ENCODE peak calls at places on chromosomes 12 and 14, in seven cellular contexts. One of them, this sample, is unnamed.

GRCh38 chr14:53912121-53912520 is 44.5 kb downstream of the BMP4 start:
- DNase-seq in M059J: no peak
- DNase-seq in HEK293T: no peak
- DNase-seq in H1: no peak
- DNase-seq in astrocyte of the spinal cord: no peak
- DNase-seq in RWPE2: no peak
- DNase-seq in NT2/D1: no peak
- DNase-seq in this sample: no peak

GRCh38 chr12:11497995-11498394 is 102.6 kb upstream of the PRB2 start:
- DNase-seq in NT2/D1: no peak
- DNase-seq in H1: no peak
- DNase-seq in HEK293T: no peak
- DNase-seq in M059J: no peak
- DNase-seq in RWPE2: no peak
- DNase-seq in astrocyte of the spinal cord: no peak
- DNase-seq in this sample: peak

GRCh38 chr14:54877703-54878021 is 25.0 kb downstream of the GCH1 start:
- DNase-seq in RWPE2: no peak
- DNase-seq in M059J: no peak
- DNase-seq in NT2/D1: no peak
- DNase-seq in H1: peak
- DNase-seq in astrocyte of the spinal cord: no peak
- DNase-seq in HEK293T: no peak
- DNase-seq in this sample: no peak

GRCh38 chr12:44294649-44295048 is 458.8 kb downstream of the TMEM117 start:
- DNase-seq in H1: no peak
- DNase-seq in astrocyte of the spinal cord: no peak
- DNase-seq in RWPE2: no peak
- DNase-seq in M059J: no peak
- DNase-seq in HEK293T: no peak
- DNase-seq in NT2/D1: no peak
- DNase-seq in this sample: no peak

GRCh38 chr12:2336409-2336829 is 283.6 kb downstream of the CACNA1C start:
- DNase-seq in HEK293T: no peak
- DNase-seq in astrocyte of the spinal cord: peak
- DNase-seq in H1: no peak
- DNase-seq in M059J: peak
- DNase-seq in RWPE2: no peak
- DNase-seq in NT2/D1: peak
- DNase-seq in this sample: peak

GRCh38 chr14:54138024-54138353 is 181.4 kb upstream of the BMP4 start:
- DNase-seq in RWPE2: no peak
- DNase-seq in astrocyte of the spinal cord: no peak
- DNase-seq in H1: no peak
- DNase-seq in NT2/D1: no peak
- DNase-seq in HEK293T: no peak
- DNase-seq in M059J: peak
- DNase-seq in this sample: no peak

GRCh38 chr12:76049575-76050251 is 18.1 kb upstream of the PHLDA1 start:
- DNase-seq in H1: no peak
- DNase-seq in RWPE2: no peak
- DNase-seq in NT2/D1: no peak
- DNase-seq in astrocyte of the spinal cord: no peak
- DNase-seq in M059J: no peak
- DNase-seq in HEK293T: no peak
- DNase-seq in this sample: no peak

GRCh38 chr12:76623929-76624328 is 64.4 kb upstream of the OSBPL8 start:
- DNase-seq in RWPE2: no peak
- DNase-seq in M059J: peak
- DNase-seq in astrocyte of the spinal cord: peak
- DNase-seq in H1: no peak
- DNase-seq in HEK293T: no peak
- DNase-seq in NT2/D1: no peak
- DNase-seq in this sample: peak

GRCh38 chr14:50533806-50534205 is 1.4 kb upstream of the MAP4K5 start:
- DNase-seq in NT2/D1: no peak
- DNase-seq in RWPE2: no peak
- DNase-seq in M059J: peak
- DNase-seq in H1: no peak
- DNase-seq in astrocyte of the spinal cord: peak
- DNase-seq in HEK293T: no peak
- DNase-seq in this sample: peak

GRCh38 chr12:87116778-87117177 is 860.6 kb upstream of the MGAT4C start:
- DNase-seq in HEK293T: peak
- DNase-seq in NT2/D1: no peak
- DNase-seq in astrocyte of the spinal cord: no peak
- DNase-seq in RWPE2: no peak
- DNase-seq in M059J: peak
- DNase-seq in H1: no peak
- DNase-seq in this sample: no peak

GRCh38 chr14:101579372-101580080 is 18.2 kb downstream of the DIO3 start:
- DNase-seq in astrocyte of the spinal cord: no peak
- DNase-seq in RWPE2: no peak
- DNase-seq in M059J: no peak
- DNase-seq in HEK293T: no peak
- DNase-seq in NT2/D1: no peak
- DNase-seq in H1: no peak
- DNase-seq in this sample: no peak

GRCh38 chr12:46382425-46382973 is 9.9 kb upstream of the SLC38A2 start:
- DNase-seq in M059J: peak
- DNase-seq in RWPE2: no peak
- DNase-seq in H1: no peak
- DNase-seq in HEK293T: no peak
- DNase-seq in NT2/D1: no peak
- DNase-seq in astrocyte of the spinal cord: peak
- DNase-seq in this sample: no peak

GRCh38 chr12:130747867-130748740 is 32.0 kb upstream of the RIMBP2 start:
- DNase-seq in NT2/D1: peak
- DNase-seq in H1: peak
- DNase-seq in M059J: peak
- DNase-seq in RWPE2: no peak
- DNase-seq in astrocyte of the spinal cord: peak
- DNase-seq in HEK293T: peak
- DNase-seq in this sample: peak

GRCh38 chr12:122989443-122989839 is 9.0 kb downstream of the ARL6IP4 start:
- DNase-seq in astrocyte of the spinal cord: no peak
- DNase-seq in NT2/D1: no peak
- DNase-seq in HEK293T: no peak
- DNase-seq in H1: no peak
- DNase-seq in M059J: no peak
- DNase-seq in RWPE2: no peak
- DNase-seq in this sample: no peak

GRCh38 chr14:96205059-96205993 is 687 bp downstream of the BDKRB2 start:
- DNase-seq in RWPE2: peak
- DNase-seq in H1: no peak
- DNase-seq in astrocyte of the spinal cord: no peak
- DNase-seq in HEK293T: no peak
- DNase-seq in M059J: no peak
- DNase-seq in NT2/D1: no peak
- DNase-seq in this sample: peak